ENCODE peak calls at places on chromosome 2, in four cellular contexts. D is small intestine, K is tibial artery, B is body of pancreas. M is an unnamed sample.

GRCh38 chr2:48328972-48329723 is 200.8 kb upstream of the STON1 start:
- DNase-seq in B (no peak), K (no peak), D (no peak), M (no peak)

GRCh38 chr2:127651987-127652550 is 6.1 kb downstream of the GPR17 start:
- DNase-seq in K (peak; percentile 94), D (no peak), B (peak; percentile 46), M (no peak)

GRCh38 chr2:228118940-228119339 is 62.5 kb downstream of the SPHKAP start:
- DNase-seq in D (no peak), B (no peak), K (no peak), M (no peak)

GRCh38 chr2:96116879-96117533 is 635 bp upstream of the ADRA2B start:
- DNase-seq in B (peak; percentile 31), D (peak; percentile 54), K (no peak), M (peak; percentile 48)

GRCh38 chr2:221195829-221196228 is 376.3 kb downstream of the EPHA4 start:
- DNase-seq in K (no peak), D (no peak), B (no peak), M (no peak)

GRCh38 chr2:33782395-33783239 is 183.5 kb upstream of the FAM98A start:
- DNase-seq in B (no peak), K (no peak), D (no peak), M (no peak)

GRCh38 chr2:146927080-146927714 is 917.6 kb upstream of the ACVR2A start:
- DNase-seq in D (peak; percentile 78), B (peak; percentile 17), K (peak; percentile 71), M (no peak)

GRCh38 chr2:19354417-19355022 is 3.9 kb downstream of the OSR1 start:
- DNase-seq in K (no peak), D (no peak), B (no peak), M (no peak)

DNA sequence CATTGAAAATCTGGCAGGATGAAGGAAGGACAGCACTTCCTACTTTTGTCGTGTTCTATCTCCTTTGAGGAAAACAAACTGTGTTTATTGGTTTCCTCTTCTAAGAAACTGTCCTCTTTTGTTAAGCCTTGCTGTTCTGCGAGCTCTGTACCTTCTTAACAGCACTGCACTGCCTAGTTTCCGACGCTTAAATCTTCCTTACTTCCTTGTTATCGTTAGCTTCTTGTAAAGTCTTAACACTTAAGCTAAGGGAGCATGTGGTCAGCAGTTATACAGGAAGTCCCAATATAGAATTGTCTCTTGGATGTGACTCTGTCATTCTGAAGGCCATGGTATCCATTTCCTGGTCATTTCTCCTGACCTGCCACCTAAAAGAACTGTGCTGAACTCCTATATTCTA is 552.8 kb upstream of the NRP2 start:
- DNase-seq in D (no peak), K (no peak), B (no peak), M (no peak)
- H3K4me3 ChIP-seq in D (no peak overlapping the region), K (no peak overlapping the region), B (no peak overlapping the region), M (no peak overlapping the region)

GRCh38 chr2:130756721-130757195 is 1.4 kb downstream of the AMER3 start:
- DNase-seq in K (no peak), D (no peak), B (no peak), M (no peak)
- H3K27ac ChIP-seq in K (no peak overlapping the region), D (no peak overlapping the region), B (no peak overlapping the region), M (no peak overlapping the region)

GRCh38 chr2:64093341-64093740 is 50.9 kb downstream of the PELI1 start:
- DNase-seq in K (no peak), D (no peak), B (no peak), M (no peak)

GRCh38 chr2:64086347-64087082 is 57.7 kb downstream of the PELI1 start:
- DNase-seq in B (no peak), K (no peak), D (no peak), M (no peak)

GRCh38 chr2:64085936-64086335 is 58.3 kb downstream of the PELI1 start:
- DNase-seq in D (no peak), B (no peak), K (no peak), M (no peak)

GRCh38 chr2:64092502-64092901 is 51.7 kb downstream of the PELI1 start:
- DNase-seq in D (no peak), K (no peak), B (no peak), M (no peak)

DNA sequence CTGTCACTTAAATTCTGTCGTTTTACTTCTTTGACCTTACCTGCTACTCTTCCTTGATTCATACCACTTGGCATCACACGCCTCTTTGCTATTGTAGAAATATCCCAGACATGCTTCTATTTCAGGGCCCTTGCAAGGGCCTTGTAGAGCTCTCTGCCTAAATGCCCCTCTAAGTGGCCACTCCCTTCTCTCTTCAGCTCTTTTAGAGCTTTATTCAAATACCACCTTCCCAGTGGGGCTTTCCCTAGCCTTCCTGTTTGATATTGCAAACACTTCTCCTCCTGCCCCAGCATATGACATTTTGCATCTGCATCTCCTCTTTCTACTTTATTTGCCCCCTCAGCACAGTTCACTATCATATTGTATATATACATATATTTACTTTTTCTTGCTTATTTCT is 54.0 kb downstream of the PELI1 start:
- DNase-seq in D (no peak), B (no peak), K (no peak), M (no peak)
- H3K4me1 ChIP-seq in D (no peaks in the 10 kb centered on the region), B (no peaks in the 10 kb centered on the region), K (no peaks in the 10 kb centered on the region), M (no peaks in the 10 kb centered on the region)

GRCh38 chr2:10078001-10078400 is 2.2 kb downstream of the CYS1 start:
- DNase-seq in K (no peak), B (no peak), D (no peak), M (no peak)

GRCh38 chr2:10076511-10076910 is 3.7 kb downstream of the CYS1 start:
- DNase-seq in B (no peak), D (no peak), K (no peak), M (no peak)

GRCh38 chr2:10075571-10076209 is 4.5 kb downstream of the CYS1 start:
- DNase-seq in K (no peak), D (no peak), B (no peak), M (no peak)

GRCh38 chr2:10078704-10079191 is 1.5 kb downstream of the CYS1 start:
- DNase-seq in K (no peak), B (no peak), D (no peak), M (no peak)

GRCh38 chr2:10076988-10077527 is 3.2 kb downstream of the CYS1 start:
- DNase-seq in B (no peak), D (no peak), K (no peak), M (no peak)
- H3K4me3 ChIP-seq in B (no peak overlapping the region), D (no peak overlapping the region), K (no peak overlapping the region), M (no peak overlapping the region)

GRCh38 chr2:160362521-160362920 is 131.1 kb downstream of the RBMS1 start:
- DNase-seq in K (no peak), B (no peak), D (no peak), M (no peak)

GRCh38 chr2:160363961-160364733 is 129.5 kb downstream of the RBMS1 start:
- DNase-seq in B (no peak), K (no peak), D (no peak), M (no peak)

GRCh38 chr2:160368988-160369935 is 124.3 kb downstream of the RBMS1 start:
- DNase-seq in D (no peak), K (no peak), B (peak; percentile 74), M (no peak)

GRCh38 chr2:160367887-160368286 is 125.7 kb downstream of the RBMS1 start:
- DNase-seq in D (no peak), B (peak; percentile 46), K (no peak), M (no peak)

DNA sequence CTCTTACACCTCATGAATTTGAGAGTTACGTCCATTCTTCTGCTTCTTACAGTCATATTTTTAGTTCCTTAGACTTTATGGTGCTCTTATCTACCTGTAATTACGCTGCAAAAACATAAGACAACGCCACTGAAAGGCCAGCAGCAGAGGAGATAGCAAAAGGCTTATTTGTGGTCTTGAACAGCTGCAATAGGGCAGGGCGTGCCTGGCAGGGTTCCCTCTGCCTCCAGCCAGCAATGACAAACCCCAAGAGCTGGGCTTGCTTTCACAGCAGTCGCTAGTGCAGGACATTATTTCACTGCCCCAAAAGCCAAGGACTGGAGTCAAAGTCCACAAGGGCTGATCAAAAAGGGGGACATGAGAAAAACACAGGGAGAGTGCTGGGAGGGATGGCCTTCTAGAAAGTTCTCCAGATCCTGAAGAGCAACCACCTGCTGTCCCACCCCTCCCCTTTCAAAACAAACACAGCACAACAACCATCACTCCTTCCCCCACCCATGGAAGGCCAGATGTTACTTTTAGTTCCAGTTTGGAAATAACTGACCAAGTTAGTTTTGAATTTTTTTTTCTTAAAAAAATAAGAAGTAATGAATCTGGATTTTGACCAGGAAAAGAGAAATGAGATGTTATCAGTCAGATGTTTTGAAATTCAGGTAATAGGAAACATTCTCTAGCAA is 127.8 kb downstream of the RBMS1 start:
- DNase-seq in B (no peak), D (peak; percentile 54), K (peak; percentile 82), M (no peak)
- H3K27ac ChIP-seq in B (no peak overlapping the region), D (no peak overlapping the region), K (no peak overlapping the region), M (no peak overlapping the region)

GRCh38 chr2:676647-677055 is 555 bp downstream of the TMEM18 start:
- DNase-seq in D (peak; percentile 99), K (peak; percentile 99), B (peak; percentile 99), M (peak; percentile 96)
- H3K4me1 ChIP-seq in D (peaks cover 2% of the 10 kb centered on the region), K (peaks cover 33% of the 10 kb centered on the region), B (peaks cover 21% of the 10 kb centered on the region), M (peaks cover 23% of the 10 kb centered on the region)

GRCh38 chr2:95024960-95025405 is 525 bp upstream of the MAL start:
- DNase-seq in D (no peak), K (no peak), B (no peak), M (no peak)
- H3K4me3 ChIP-seq in D (no peak overlapping the region), K (no peak overlapping the region), B (no peak overlapping the region), M (peak overlapping the region; percentile 61)

GRCh38 chr2:188971316-188971930 is 2.8 kb upstream of the COL3A1 start:
- DNase-seq in K (no peak), D (no peak), B (no peak), M (no peak)
- H3K27ac ChIP-seq in K (peak overlapping the region; percentile 29), D (no peak overlapping the region), B (no peak overlapping the region), M (no peak overlapping the region)

M was measured in CD8-positive, alpha-beta memory T cell.